ENCODE peak calls at places on chromosomes 1 and 21, in four cellular contexts. B, T, D and G are unnamed samples.
A peak's percentile ranks its signal among the peaks of the same experiment; 100 is the strongest.

GRCh38 chr1:5770981-5771765 is 221.1 kb downstream of the NPHP4 start:
- DNase-seq in D (no peak), B (no peak), T (no peak), G (no peak)

GRCh38 chr1:215543191-215543606 is 23.9 kb upstream of the KCTD3 start:
- DNase-seq in D (no peak), B (peak; percentile 69), T (no peak), G (no peak)

GRCh38 chr1:168408531-168409242 is 128.0 kb downstream of the TBX19 start:
- DNase-seq in T (no peak), B (no peak), D (no peak), G (no peak)

GRCh38 chr21:23809573-23809972 is 1797.7 kb downstream of the MRPL39 start:
- DNase-seq in D (no peak), B (no peak), T (no peak), G (no peak)

GRCh38 chr1:153728305-153729066 is 636 bp downstream of the INTS3 start:
- DNase-seq in D (peak; percentile 30), T (no peak), B (no peak), G (no peak)

GRCh38 chr1:222250376-222250775 is 297.5 kb downstream of the HHIPL2 start:
- DNase-seq in B (no peak), D (no peak), T (peak; percentile 55), G (no peak)

GRCh38 chr1:17892225-17892624 is 137.1 kb downstream of the ACTL8 start:
- DNase-seq in B (no peak), T (no peak), D (peak; percentile 13), G (no peak)

GRCh38 chr1:38235705-38236104 is 189.1 kb upstream of the POU3F1 start:
- DNase-seq in B (peak; percentile 18), T (peak; percentile 25), D (no peak), G (no peak)

GRCh38 chr1:219993554-219994433 is 52.5 kb downstream of the EPRS1 start:
- DNase-seq in T (no peak), B (no peak), D (no peak), G (no peak)

GRCh38 chr1:231677442-231677841 is 50.9 kb downstream of the DISC1 start:
- DNase-seq in B (no peak), T (no peak), D (no peak), G (no peak)